ENCODE peak calls at places on chromosome 17, in ten cellular contexts. A, T, M, H, W, S, Q, F, V and L are unnamed samples.

GRCh38 chr17:56431736-56432135 is 161.8 kb upstream of the NOG start:
- DNase-seq in S (no peak), W (peak), F (no peak), H (no peak), T (no peak), V (no peak), Q (no peak), M (no peak), A (no peak), L (no peak)

GRCh38 chr17:63914471-63914870 is 3.4 kb upstream of the CSHL1 start:
- DNase-seq in F (no peak), H (no peak), V (no peak), W (no peak), A (no peak), T (no peak), S (no peak), Q (no peak), M (no peak), L (no peak)

GRCh38 chr17:78019367-78019975 is 61.0 kb downstream of the TNRC6C start:
- DNase-seq in A (no peak), T (no peak), Q (peak), S (no peak), W (peak), H (no peak), M (no peak), V (peak), F (no peak), L (no peak)

GRCh38 chr17:17379197-17379991 is 76.2 kb downstream of the NT5M start:
- DNase-seq in V (no peak), M (no peak), A (no peak), S (no peak), H (no peak), F (no peak), Q (no peak), T (no peak), W (no peak), L (no peak)

GRCh38 chr17:67959510-67959909 is 36.8 kb downstream of the C17orf58 start:
- DNase-seq in F (no peak), Q (no peak), V (no peak), H (no peak), M (no peak), S (no peak), T (no peak), W (no peak), A (no peak), L (no peak)

GRCh38 chr17:75273968-75274708 is 3.1 kb upstream of the MIF4GD start:
- DNase-seq in H (no peak), F (no peak), M (no peak), V (no peak), S (no peak), W (peak), Q (no peak), A (no peak), T (no peak), L (no peak)

GRCh38 chr17:63700528-63701441 is 860 bp upstream of the LIMD2 start:
- DNase-seq in V (peak), W (peak), A (no peak), Q (peak), H (peak), M (peak), S (no peak), T (peak), F (no peak), L (peak)

GRCh38 chr17:75096082-75096625 is 8.4 kb downstream of the SLC16A5 start:
- DNase-seq in M (no peak), V (no peak), T (no peak), S (no peak), H (no peak), A (peak), W (peak), F (no peak), Q (no peak), L (no peak)

GRCh38 chr17:64216030-64216384 is 47.1 kb downstream of the TEX2 start:
- DNase-seq in V (no peak), H (no peak), M (no peak), F (no peak), A (no peak), Q (no peak), W (peak), S (no peak), T (no peak), L (no peak)

GRCh38 chr17:40524243-40524965 is 23.0 kb upstream of the TNS4 start:
- DNase-seq in V (no peak), A (no peak), W (no peak), S (no peak), Q (no peak), M (no peak), T (no peak), H (peak), F (no peak), L (no peak)

GRCh38 chr17:81735181-81736102 is 23.4 kb downstream of the SLC25A10 start:
- DNase-seq in W (peak), M (no peak), V (no peak), Q (no peak), S (no peak), A (peak), H (no peak), F (no peak), T (no peak), L (peak)

GRCh38 chr17:80441133-80441578 is 26.2 kb downstream of the ENDOV start:
- DNase-seq in V (peak), T (peak), S (peak), A (peak), M (peak), Q (peak), H (no peak), W (peak), F (no peak), L (no peak)